ENCODE peak calls at places on chromosomes 1 and 21, in five cellular contexts. P is GM23338, O is A549, R is SK-N-SH, I is HL-60. N is an unnamed sample.

GRCh38 chr1:27318137-27318536 is 3.8 kb upstream of the TMEM222 start:
- DNase-seq in P (no peak), O (no peak), R (no peak), I (no peak), N (no peak)

GRCh38 chr1:233512538-233512937 is 101.4 kb upstream of the KCNK1 start:
- DNase-seq in P (no peak), O (no peak), R (no peak), I (no peak), N (no peak)

GRCh38 chr1:65509912-65510680 is 89.6 kb downstream of the LEPR start:
- DNase-seq in P (no peak), O (no peak), R (no peak), I (no peak), N (no peak)

GRCh38 chr1:1079408-1080121 is 5.5 kb upstream of the RNF223 start:
- DNase-seq in P (peak), O (peak), R (peak), I (peak), N (peak)

GRCh38 chr1:172185206-172185605 is 235.3 kb upstream of the C1orf105 start:
- DNase-seq in P (peak), O (no peak), R (no peak), I (no peak), N (no peak)

GRCh38 chr1:183365676-183366075 is 52.5 kb downstream of the NMNAT2 start:
- DNase-seq in P (no peak), O (no peak), R (no peak), I (no peak), N (no peak)

GRCh38 chr1:226886142-226886901 is 15.9 kb downstream of the PSEN2 start:
- DNase-seq in P (no peak), O (no peak), R (no peak), I (no peak), N (no peak)

GRCh38 chr21:16159213-16159970 is 429.6 kb downstream of the USP25 start:
- DNase-seq in P (no peak), O (peak), R (no peak), I (no peak), N (no peak)

GRCh38 chr1:55703726-55704363 is 488.7 kb upstream of the USP24 start:
- DNase-seq in P (no peak), O (no peak), R (no peak), I (no peak), N (no peak)

GRCh38 chr1:56397811-56398231 is 181.5 kb downstream of the PLPP3 start:
- DNase-seq in P (no peak), O (no peak), R (no peak), I (no peak), N (no peak)

GRCh38 chr1:226763741-226764264 is 24.7 kb upstream of the ITPKB start:
- DNase-seq in P (peak), O (peak), R (peak), I (no peak), N (peak)

GRCh38 chr1:29354511-29355098 is 118.3 kb downstream of the PTPRU start:
- DNase-seq in P (no peak), O (no peak), R (no peak), I (no peak), N (no peak)

GRCh38 chr1:101178688-101179491 is 57.9 kb upstream of the S1PR1 start:
- DNase-seq in P (no peak), O (no peak), R (no peak), I (peak), N (no peak)

GRCh38 chr1:231803353-231803752 is 176.8 kb downstream of the DISC1 start:
- DNase-seq in P (no peak), O (no peak), R (no peak), I (peak), N (no peak)

GRCh38 chr21:44532712-44533111 is 7.3 kb downstream of the KRTAP10-1 start:
- DNase-seq in P (no peak), O (no peak), R (no peak), I (no peak), N (no peak)

GRCh38 chr1:42003433-42003832 is 84.7 kb upstream of the HIVEP3 start:
- DNase-seq in P (peak), O (no peak), R (no peak), I (no peak), N (no peak)

DNA sequence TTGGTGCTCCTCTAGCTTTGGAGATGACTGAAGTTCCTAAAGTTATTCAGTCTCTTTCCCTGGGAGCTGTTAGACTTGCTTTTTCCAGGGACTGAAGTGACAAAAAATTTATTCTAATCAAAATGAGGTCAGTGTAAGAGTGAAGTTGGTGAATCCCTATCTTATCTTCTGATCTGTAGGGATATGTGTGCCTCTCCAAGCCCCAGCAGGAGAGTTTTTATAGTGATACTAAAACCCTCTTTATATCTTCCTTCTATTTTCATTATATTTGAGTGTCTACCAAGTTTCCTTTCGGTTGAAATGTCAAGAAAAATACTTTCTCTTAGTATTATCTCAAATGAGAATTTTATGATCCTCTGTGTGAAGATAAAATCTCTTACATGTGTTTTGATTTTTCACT is 18.9 kb downstream of the C1orf21 start:
- DNase-seq in P (no peak), O (no peak), R (no peak), I (no peak), N (no peak)
- TF ChIP-seq REST in P (no peak), O (no peak), R (no peak), I (no peak), N (no peak)

GRCh38 chr1:32727876-32728275 is 25.3 kb upstream of the SYNC start:
- DNase-seq in P (no peak), O (no peak), R (no peak), I (no peak), N (no peak)
- H3K4me3 ChIP-seq in P (no peak), O (no peak), R (no peak), I (no peak), N (no peak)

GRCh38 chr1:159866905-159867304 is 4.4 kb upstream of the VSIG8 start:
- DNase-seq in P (no peak), O (no peak), R (no peak), I (no peak), N (no peak)

GRCh38 chr1:159868766-159869165 is 6.3 kb upstream of the VSIG8 start:
- DNase-seq in P (no peak), O (no peak), R (no peak), I (no peak), N (no peak)

GRCh38 chr1:159869173-159869572 is 6.7 kb upstream of the VSIG8 start:
- DNase-seq in P (no peak), O (no peak), R (no peak), I (no peak), N (no peak)

GRCh38 chr1:159866066-159866465 is 3.6 kb upstream of the VSIG8 start:
- DNase-seq in P (no peak), O (no peak), R (no peak), I (no peak), N (no peak)

GRCh38 chr1:159867322-159868064 is 5.0 kb upstream of the VSIG8 start:
- DNase-seq in P (peak), O (no peak), R (no peak), I (no peak), N (no peak)
- TF ChIP-seq REST in P (no peak), O (no peak), R (no peak), I (no peak), N (no peak)

GRCh38 chr1:85705940-85706339 is 2.3 kb downstream of the ZNHIT6 start:
- DNase-seq in P (no peak), O (no peak), R (no peak), I (no peak), N (no peak)
- H3K4me3 ChIP-seq in P (no peak), O (no peak), R (no peak), I (no peak), N (no peak)